ENCODE peak calls at places on chromosomes 7 and 10, in nine cellular contexts. Z is IMR-90, N is GM06990, H is DND-41, S is GM10248, O is endodermal cell, A is coronary artery, P is Calu3, Q is HFFc6. G is an unnamed sample.

GRCh38 chr7:150553163-150553562 is 14.0 kb upstream of the GIMAP4 start:
- DNase-seq in N (no peak), Z (no peak), A (no peak), O (no peak), H (no peak), P (no peak), Q (no peak), S (no peak), G (no peak)

GRCh38 chr7:18504965-18505364 is 9.4 kb downstream of the HDAC9 start:
- DNase-seq in P (no peak), H (no peak), A (no peak), S (no peak), Z (no peak), N (no peak), O (no peak), Q (no peak), G (no peak)

GRCh38 chr7:102993532-102994029 is 80.8 kb downstream of the LRRC17 start:
- DNase-seq in Z (peak; percentile 86), S (no peak), P (no peak), Q (peak; percentile 22), A (no peak), H (no peak), O (no peak), N (no peak), G (no peak)

GRCh38 chr7:129013048-129013721 is 41.7 kb downstream of the TNPO3 start:
- DNase-seq in Q (no peak), O (no peak), H (no peak), S (no peak), P (no peak), A (no peak), N (no peak), Z (no peak), G (no peak)

GRCh38 chr10:12596055-12596576 is 246.8 kb downstream of the CAMK1D start:
- DNase-seq in P (no peak), A (no peak), O (no peak), S (no peak), Q (no peak), H (no peak), N (no peak), Z (no peak), G (no peak)

GRCh38 chr10:107618461-107619093 is 454.1 kb upstream of the SORCS1 start:
- DNase-seq in P (no peak), Z (no peak), S (no peak), N (no peak), O (no peak), H (no peak), A (no peak), Q (no peak), G (no peak)

GRCh38 chr7:42237891-42238531 is 1.0 kb upstream of the GLI3 start:
- DNase-seq in A (peak; percentile 79), H (peak; percentile 89), O (peak; percentile 89), Q (peak; percentile 65), P (peak; percentile 15), Z (peak; percentile 51), S (no peak), N (no peak), G (peak; percentile 90)

GRCh38 chr7:24907311-24907886 is 72.6 kb downstream of the OSBPL3 start:
- DNase-seq in N (no peak), A (no peak), Q (peak; percentile 42), H (no peak), Z (peak; percentile 76), S (no peak), P (peak; percentile 69), O (no peak), G (no peak)

GRCh38 chr7:47512481-47513176 is 69.3 kb downstream of the TNS3 start:
- DNase-seq in A (no peak), P (no peak), O (no peak), N (no peak), S (no peak), Q (no peak), H (no peak), Z (no peak), G (no peak)

GRCh38 chr10:25689346-25690095 is 244.5 kb upstream of the MYO3A start:
- DNase-seq in O (no peak), N (no peak), Z (no peak), S (no peak), P (no peak), A (no peak), Q (no peak), H (no peak), G (no peak)

GRCh38 chr7:25842201-25842726 is 309.7 kb upstream of the NFE2L3 start:
- DNase-seq in P (no peak), H (no peak), S (no peak), O (no peak), Q (no peak), N (no peak), Z (no peak), A (no peak), G (no peak)

GRCh38 chr10:22986771-22987542 is 59.1 kb downstream of the ARMC3 start:
- DNase-seq in H (no peak), S (no peak), O (no peak), Q (peak; percentile 20), Z (peak; percentile 38), A (no peak), N (peak; percentile 16), P (no peak), G (no peak)

GRCh38 chr10:124381011-124381591 is 37.6 kb downstream of the OAT start:
- DNase-seq in N (no peak), H (no peak), A (peak; percentile 38), P (no peak), O (peak; percentile 35), S (no peak), Q (no peak), Z (peak; percentile 4), G (no peak)

GRCh38 chr7:148584154-148584827 is 6.3 kb upstream of the C7orf33 start:
- DNase-seq in N (peak; percentile 54), P (no peak), Q (no peak), H (no peak), O (no peak), S (no peak), A (no peak), Z (no peak), G (peak; percentile 15)

GRCh38 chr7:136114966-136115762 is 138.0 kb upstream of the MTPN start:
- DNase-seq in H (peak; percentile 41), Z (peak; percentile 52), Q (peak; percentile 25), P (peak; percentile 19), A (no peak), O (peak; percentile 91), S (peak; percentile 64), N (peak; percentile 13), G (no peak)

GRCh38 chr10:28940158-28940888 is 263.0 kb downstream of the BAMBI start:
- DNase-seq in P (no peak), H (no peak), Z (no peak), O (no peak), N (no peak), Q (no peak), A (no peak), S (no peak), G (no peak)

DNA sequence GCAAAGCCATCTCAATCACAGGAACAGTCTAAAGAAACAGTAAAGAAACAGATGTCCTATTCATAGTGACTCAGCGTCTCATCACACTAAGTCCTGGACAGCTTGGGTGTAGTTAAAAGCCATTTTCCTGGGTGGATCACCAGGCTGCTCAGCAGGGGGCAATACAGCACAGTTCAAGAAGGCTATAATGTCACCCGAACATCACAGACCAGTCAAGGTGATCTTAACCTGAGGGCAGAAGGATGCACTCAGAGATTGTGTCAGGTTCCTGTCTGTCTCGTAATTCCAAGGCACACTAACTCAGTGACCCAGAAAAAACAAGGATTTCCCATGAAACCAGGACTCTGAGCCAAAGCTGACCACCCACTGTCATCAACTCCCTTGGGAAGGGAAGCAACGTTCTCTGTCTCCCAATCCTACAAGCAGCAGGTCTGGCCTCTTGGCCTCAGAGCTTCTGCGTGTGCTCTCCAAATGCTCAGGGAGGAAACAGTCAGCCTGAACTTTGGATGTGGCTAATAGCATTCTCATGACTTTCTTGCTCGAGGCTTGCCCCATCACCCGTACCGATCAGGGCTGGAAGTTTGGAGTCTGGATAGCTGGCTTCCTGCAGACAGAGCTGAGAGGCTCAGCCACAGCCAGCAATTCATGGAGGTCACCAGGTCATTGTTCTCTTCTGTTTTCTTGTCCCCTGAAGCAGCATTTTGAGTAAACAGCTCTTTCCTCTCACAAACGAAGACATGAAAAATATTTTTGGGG is 90.4 kb upstream of the FAM171A1 start:
- DNase-seq in P (peak; percentile 27), O (no peak), A (no peak), Q (peak; percentile 86), Z (peak; percentile 27), N (no peak), S (no peak), H (no peak), G (peak; percentile 87)
- TF ChIP-seq CTCF in P (no peak), O (no peak), A (no peak), Q (peak; percentile 77), Z (peak; percentile 38), N (no peak), S (peak; percentile 44), H (peak; percentile 30), G (peak; percentile 50)

DNA sequence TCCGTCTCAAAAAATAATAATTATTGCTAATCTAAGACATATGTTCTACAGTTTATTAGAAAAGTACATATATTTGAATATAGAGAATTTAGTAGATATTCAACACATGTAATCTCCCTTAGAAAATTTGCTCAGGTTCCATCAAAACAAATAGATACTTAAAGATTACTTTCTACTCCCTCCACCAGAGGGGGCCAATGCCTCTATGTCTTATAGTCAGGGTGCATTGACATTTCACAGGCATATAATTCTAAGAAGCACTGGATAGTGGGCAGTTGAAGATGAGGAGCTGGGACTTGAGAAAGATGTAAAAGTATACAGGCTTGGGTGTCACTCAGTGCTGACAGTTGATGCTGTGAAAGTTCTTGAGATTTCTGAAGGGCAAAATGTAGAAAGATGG is 301.6 kb upstream of the HPS1 start:
- DNase-seq in Z (peak; percentile 38), H (no peak), N (no peak), Q (peak; percentile 45), P (peak; percentile 17), A (no peak), O (peak; percentile 65), S (peak; percentile 15), G (no peak)
- TF ChIP-seq CTCF in Z (peak; percentile 42), H (peak; percentile 46), N (peak; percentile 47), Q (peak; percentile 79), P (peak; percentile 20), A (no peak), O (peak; percentile 84), S (peak; percentile 23), G (peak; percentile 33)

DNA sequence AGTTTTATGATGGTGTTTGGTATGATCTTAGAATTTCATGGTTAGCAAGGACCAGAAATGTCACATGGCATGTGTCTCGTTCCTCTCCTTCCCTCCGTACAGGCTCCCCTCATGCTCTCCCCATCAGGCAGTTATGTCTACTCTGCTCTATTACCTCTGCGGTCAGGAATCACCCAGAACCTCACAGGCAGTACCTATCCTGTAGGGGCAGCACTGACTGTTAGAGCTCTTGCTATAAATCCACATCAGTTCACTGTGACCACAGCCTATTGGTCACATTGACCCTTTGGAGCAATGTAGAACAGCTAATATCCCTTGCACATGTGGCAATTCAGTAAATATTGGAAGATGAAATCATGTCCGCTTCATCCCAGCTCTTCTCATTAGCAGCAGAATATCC is 151.8 kb downstream of the WNT2 start:
- DNase-seq in N (no peak), Z (no peak), Q (no peak), S (no peak), O (peak; percentile 69), H (no peak), A (no peak), P (no peak), G (no peak)
- TF ChIP-seq CTCF in N (no peak), Z (no peak), Q (peak; percentile 9), S (no peak), O (peak; percentile 71), H (no peak), A (no peak), P (no peak), G (no peak)

DNA sequence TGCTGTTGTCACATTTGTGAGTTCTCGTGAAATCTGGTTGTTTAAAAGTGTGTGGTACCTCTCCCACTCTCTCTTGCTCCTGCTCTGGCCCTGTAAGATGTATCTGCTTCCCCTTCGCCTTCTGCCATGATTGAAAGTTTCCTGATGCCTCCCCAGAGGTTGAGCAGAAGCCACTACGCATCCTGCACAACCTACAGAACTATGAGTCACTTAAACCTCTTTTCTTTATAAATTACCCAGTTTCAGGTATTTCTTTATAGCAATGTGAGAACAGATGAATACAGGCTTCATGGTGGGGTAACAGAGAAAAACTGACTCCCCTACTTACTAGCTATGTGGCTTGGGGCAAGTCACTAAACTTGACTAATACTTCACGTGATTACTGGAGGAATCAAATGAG is 18.0 kb upstream of the STEAP4 start:
- DNase-seq in P (no peak), Q (no peak), S (no peak), Z (no peak), H (no peak), O (no peak), A (no peak), N (no peak), G (no peak)
- TF ChIP-seq CTCF in P (no peak), Q (no peak), S (no peak), Z (no peak), H (no peak), O (no peak), A (no peak), N (no peak), G (no peak)